ENCODE peak calls at places on chromosome 4, in eight cellular contexts. One of them, this sample, is unnamed.

GRCh38 chr4:115453416-115453815 is 340.0 kb upstream of the NDST4 start:
- DNase-seq in activated CD4-positive, alpha-beta T cell treated with anti-CD3 and anti-CD28 coated beads for 48 hours: no peak
- DNase-seq in effector CD4-positive, alpha-beta T cell: no peak
- DNase-seq in posterior cingulate gyrus: no peak
- DNase-seq in astrocyte of the hippocampus: no peak
- DNase-seq in stromal cell of bone marrow: no peak
- DNase-seq in pons: no peak
- DNase-seq in A549: peak; percentile 16
- DNase-seq in this sample: no peak

GRCh38 chr4:20813698-20814097 is 113.4 kb downstream of the PACRGL start:
- DNase-seq in activated CD4-positive, alpha-beta T cell treated with anti-CD3 and anti-CD28 coated beads for 48 hours: no peak
- DNase-seq in effector CD4-positive, alpha-beta T cell: no peak
- DNase-seq in posterior cingulate gyrus: no peak
- DNase-seq in astrocyte of the hippocampus: peak; percentile 2
- DNase-seq in stromal cell of bone marrow: no peak
- DNase-seq in pons: peak; percentile 18
- DNase-seq in A549: no peak
- DNase-seq in this sample: no peak

GRCh38 chr4:105715692-105716278 is 7.2 kb downstream of the GSTCD start:
- DNase-seq in activated CD4-positive, alpha-beta T cell treated with anti-CD3 and anti-CD28 coated beads for 48 hours: no peak
- DNase-seq in effector CD4-positive, alpha-beta T cell: no peak
- DNase-seq in posterior cingulate gyrus: no peak
- DNase-seq in astrocyte of the hippocampus: peak; percentile 34
- DNase-seq in stromal cell of bone marrow: peak; percentile 13
- DNase-seq in pons: peak; percentile 72
- DNase-seq in A549: peak; percentile 22
- DNase-seq in this sample: no peak

GRCh38 chr4:83113429-83113786 is 1.1 kb downstream of the PLAC8 start:
- DNase-seq in activated CD4-positive, alpha-beta T cell treated with anti-CD3 and anti-CD28 coated beads for 48 hours: peak; percentile 18
- DNase-seq in effector CD4-positive, alpha-beta T cell: no peak
- DNase-seq in posterior cingulate gyrus: no peak
- DNase-seq in astrocyte of the hippocampus: peak; percentile 28
- DNase-seq in stromal cell of bone marrow: no peak
- DNase-seq in pons: no peak
- DNase-seq in A549: no peak
- DNase-seq in this sample: no peak

GRCh38 chr4:55249476-55249875 is 96.6 kb upstream of the SRD5A3 start:
- DNase-seq in activated CD4-positive, alpha-beta T cell treated with anti-CD3 and anti-CD28 coated beads for 48 hours: no peak
- DNase-seq in effector CD4-positive, alpha-beta T cell: no peak
- DNase-seq in posterior cingulate gyrus: no peak
- DNase-seq in astrocyte of the hippocampus: no peak
- DNase-seq in stromal cell of bone marrow: no peak
- DNase-seq in pons: no peak
- DNase-seq in A549: no peak
- DNase-seq in this sample: no peak

GRCh38 chr4:11106769-11107168 is 321.9 kb downstream of the HS3ST1 start:
- DNase-seq in activated CD4-positive, alpha-beta T cell treated with anti-CD3 and anti-CD28 coated beads for 48 hours: no peak
- DNase-seq in effector CD4-positive, alpha-beta T cell: no peak
- DNase-seq in posterior cingulate gyrus: no peak
- DNase-seq in astrocyte of the hippocampus: no peak
- DNase-seq in stromal cell of bone marrow: no peak
- DNase-seq in pons: peak; percentile 11
- DNase-seq in A549: no peak
- DNase-seq in this sample: no peak

GRCh38 chr4:15656038-15656470 is 897 bp upstream of the FBXL5 start:
- DNase-seq in activated CD4-positive, alpha-beta T cell treated with anti-CD3 and anti-CD28 coated beads for 48 hours: no peak
- DNase-seq in effector CD4-positive, alpha-beta T cell: no peak
- DNase-seq in posterior cingulate gyrus: no peak
- DNase-seq in astrocyte of the hippocampus: peak; percentile 41
- DNase-seq in stromal cell of bone marrow: no peak
- DNase-seq in pons: peak; percentile 45
- DNase-seq in A549: no peak
- DNase-seq in this sample: no peak

GRCh38 chr4:173370130-173370476 is 651 bp upstream of the SAP30 start:
- DNase-seq in activated CD4-positive, alpha-beta T cell treated with anti-CD3 and anti-CD28 coated beads for 48 hours: peak; percentile 69
- DNase-seq in effector CD4-positive, alpha-beta T cell: peak; percentile 52
- DNase-seq in posterior cingulate gyrus: no peak
- DNase-seq in astrocyte of the hippocampus: no peak
- DNase-seq in stromal cell of bone marrow: no peak
- DNase-seq in pons: no peak
- DNase-seq in A549: no peak
- DNase-seq in this sample: no peak

GRCh38 chr4:17781831-17782287 is 438 bp upstream of the FAM184B start:
- DNase-seq in activated CD4-positive, alpha-beta T cell treated with anti-CD3 and anti-CD28 coated beads for 48 hours: no peak
- DNase-seq in effector CD4-positive, alpha-beta T cell: no peak
- DNase-seq in posterior cingulate gyrus: peak; percentile 31
- DNase-seq in astrocyte of the hippocampus: no peak
- DNase-seq in stromal cell of bone marrow: no peak
- DNase-seq in pons: no peak
- DNase-seq in A549: no peak
- DNase-seq in this sample: no peak

GRCh38 chr4:6184169-6184568 is 16.2 kb downstream of the JAKMIP1 start:
- DNase-seq in activated CD4-positive, alpha-beta T cell treated with anti-CD3 and anti-CD28 coated beads for 48 hours: no peak
- DNase-seq in effector CD4-positive, alpha-beta T cell: no peak
- DNase-seq in posterior cingulate gyrus: no peak
- DNase-seq in astrocyte of the hippocampus: no peak
- DNase-seq in stromal cell of bone marrow: no peak
- DNase-seq in pons: no peak
- DNase-seq in A549: no peak
- DNase-seq in this sample: no peak

GRCh38 chr4:2266181-2266580 is 4.3 kb upstream of the MXD4 start:
- DNase-seq in activated CD4-positive, alpha-beta T cell treated with anti-CD3 and anti-CD28 coated beads for 48 hours: no peak
- DNase-seq in effector CD4-positive, alpha-beta T cell: no peak
- DNase-seq in posterior cingulate gyrus: no peak
- DNase-seq in astrocyte of the hippocampus: peak; percentile 68
- DNase-seq in stromal cell of bone marrow: peak; percentile 71
- DNase-seq in pons: no peak
- DNase-seq in A549: no peak
- DNase-seq in this sample: peak; percentile 55

GRCh38 chr4:79334341-79334740 is 8.5 kb upstream of the NAA11 start:
- DNase-seq in activated CD4-positive, alpha-beta T cell treated with anti-CD3 and anti-CD28 coated beads for 48 hours: no peak
- DNase-seq in effector CD4-positive, alpha-beta T cell: no peak
- DNase-seq in posterior cingulate gyrus: no peak
- DNase-seq in astrocyte of the hippocampus: no peak
- DNase-seq in stromal cell of bone marrow: no peak
- DNase-seq in pons: no peak
- DNase-seq in A549: no peak
- DNase-seq in this sample: no peak

GRCh38 chr4:146243141-146243882 is 29.0 kb downstream of the REELD1 start:
- DNase-seq in activated CD4-positive, alpha-beta T cell treated with anti-CD3 and anti-CD28 coated beads for 48 hours: peak; percentile 86
- DNase-seq in effector CD4-positive, alpha-beta T cell: no peak
- DNase-seq in posterior cingulate gyrus: no peak
- DNase-seq in astrocyte of the hippocampus: no peak
- DNase-seq in stromal cell of bone marrow: no peak
- DNase-seq in pons: no peak
- DNase-seq in A549: peak; percentile 17
- DNase-seq in this sample: no peak

GRCh38 chr4:169132561-169133305 is 122.7 kb upstream of the CBR4 start:
- DNase-seq in activated CD4-positive, alpha-beta T cell treated with anti-CD3 and anti-CD28 coated beads for 48 hours: no peak
- DNase-seq in effector CD4-positive, alpha-beta T cell: no peak
- DNase-seq in posterior cingulate gyrus: no peak
- DNase-seq in astrocyte of the hippocampus: no peak
- DNase-seq in stromal cell of bone marrow: peak; percentile 15
- DNase-seq in pons: no peak
- DNase-seq in A549: no peak
- DNase-seq in this sample: no peak

GRCh38 chr4:129094347-129094746 is 1.0 kb upstream of the SCLT1 start:
- DNase-seq in activated CD4-positive, alpha-beta T cell treated with anti-CD3 and anti-CD28 coated beads for 48 hours: no peak
- DNase-seq in effector CD4-positive, alpha-beta T cell: no peak
- DNase-seq in posterior cingulate gyrus: no peak
- DNase-seq in astrocyte of the hippocampus: no peak
- DNase-seq in stromal cell of bone marrow: no peak
- DNase-seq in pons: peak; percentile 10
- DNase-seq in A549: no peak
- DNase-seq in this sample: no peak

GRCh38 chr4:159484861-159485260 is 382.0 kb downstream of the RAPGEF2 start:
- DNase-seq in activated CD4-positive, alpha-beta T cell treated with anti-CD3 and anti-CD28 coated beads for 48 hours: no peak
- DNase-seq in effector CD4-positive, alpha-beta T cell: no peak
- DNase-seq in posterior cingulate gyrus: no peak
- DNase-seq in astrocyte of the hippocampus: no peak
- DNase-seq in stromal cell of bone marrow: no peak
- DNase-seq in pons: no peak
- DNase-seq in A549: no peak
- DNase-seq in this sample: no peak

GRCh38 chr4:336099-336892 is 1.3 kb upstream of the ZNF141 start:
- DNase-seq in activated CD4-positive, alpha-beta T cell treated with anti-CD3 and anti-CD28 coated beads for 48 hours: no peak
- DNase-seq in effector CD4-positive, alpha-beta T cell: no peak
- DNase-seq in posterior cingulate gyrus: no peak
- DNase-seq in astrocyte of the hippocampus: peak; percentile 38
- DNase-seq in stromal cell of bone marrow: no peak
- DNase-seq in pons: peak; percentile 23
- DNase-seq in A549: no peak
- DNase-seq in this sample: peak; percentile 31

GRCh38 chr4:87856816-87857215 is 24.0 kb downstream of the MEPE start:
- DNase-seq in activated CD4-positive, alpha-beta T cell treated with anti-CD3 and anti-CD28 coated beads for 48 hours: no peak
- DNase-seq in effector CD4-positive, alpha-beta T cell: no peak
- DNase-seq in posterior cingulate gyrus: no peak
- DNase-seq in astrocyte of the hippocampus: no peak
- DNase-seq in stromal cell of bone marrow: no peak
- DNase-seq in pons: no peak
- DNase-seq in A549: no peak
- DNase-seq in this sample: no peak

GRCh38 chr4:13966241-13967195 is 339.0 kb upstream of the BOD1L1 start:
- DNase-seq in activated CD4-positive, alpha-beta T cell treated with anti-CD3 and anti-CD28 coated beads for 48 hours: no peak
- DNase-seq in effector CD4-positive, alpha-beta T cell: no peak
- DNase-seq in posterior cingulate gyrus: no peak
- DNase-seq in astrocyte of the hippocampus: peak; percentile 82
- DNase-seq in stromal cell of bone marrow: peak; percentile 78
- DNase-seq in pons: no peak
- DNase-seq in A549: no peak
- DNase-seq in this sample: no peak

GRCh38 chr4:38762560-38762959 is 20.2 kb downstream of the TLR10 start:
- DNase-seq in activated CD4-positive, alpha-beta T cell treated with anti-CD3 and anti-CD28 coated beads for 48 hours: no peak
- DNase-seq in effector CD4-positive, alpha-beta T cell: no peak
- DNase-seq in posterior cingulate gyrus: no peak
- DNase-seq in astrocyte of the hippocampus: no peak
- DNase-seq in stromal cell of bone marrow: no peak
- DNase-seq in pons: no peak
- DNase-seq in A549: no peak
- DNase-seq in this sample: no peak

GRCh38 chr4:182973421-182974340 is 56.5 kb upstream of the DCTD start:
- DNase-seq in activated CD4-positive, alpha-beta T cell treated with anti-CD3 and anti-CD28 coated beads for 48 hours: no peak
- DNase-seq in effector CD4-positive, alpha-beta T cell: no peak
- DNase-seq in posterior cingulate gyrus: no peak
- DNase-seq in astrocyte of the hippocampus: no peak
- DNase-seq in stromal cell of bone marrow: peak; percentile 73
- DNase-seq in pons: no peak
- DNase-seq in A549: no peak
- DNase-seq in this sample: no peak